ENCODE peak calls at places on chromosomes 4 and X, in eight cellular contexts. I is GM23338, O is transverse colon, L is upper lobe of left lung, T is suprapubic skin, F is HepG2, A is Panc1, C is HCT116. H is an unnamed sample.

GRCh38 chr4:126899382-126899801 is 733.4 kb upstream of the INTU start:
- DNase-seq in F (no peak), O (no peak), T (no peak), I (no peak), L (no peak), C (peak), A (no peak), H (no peak)

GRCh38 chr4:69044247-69044646 is 52.0 kb upstream of the UGT2B7 start:
- DNase-seq in T (no peak), F (no peak), I (no peak), C (no peak), A (no peak), L (no peak), O (no peak), H (no peak)

GRCh38 chr4:74437866-74438265 is 7.1 kb upstream of the AREG start:
- DNase-seq in I (no peak), F (no peak), A (no peak), L (no peak), C (no peak), T (no peak), O (no peak), H (no peak)

GRCh38 chr4:84032372-84032771 is 466.7 kb downstream of the NKX6-1 start:
- DNase-seq in L (no peak), C (no peak), I (no peak), O (no peak), T (no peak), F (no peak), A (no peak), H (no peak)

GRCh38 chrX:826026-826425 is 195.4 kb downstream of the SHOX start:
- DNase-seq in F (no peak), A (no peak), L (no peak), T (no peak), O (no peak), C (no peak), I (no peak), H (no peak)

GRCh38 chrX:67619253-67619652 is 75.4 kb downstream of the AR start:
- DNase-seq in F (no peak), L (no peak), O (no peak), T (no peak), A (no peak), C (no peak), I (no peak), H (no peak)

GRCh38 chr4:103754844-103755243 is 35.1 kb upstream of the TACR3 start:
- DNase-seq in A (no peak), F (peak), O (peak), L (no peak), I (no peak), C (no peak), T (no peak), H (no peak)

GRCh38 chr4:121690001-121690400 is 6.8 kb downstream of the ANXA5 start:
- DNase-seq in O (no peak), C (no peak), I (no peak), L (no peak), A (no peak), T (no peak), F (no peak), H (no peak)

GRCh38 chr4:84260495-84260894 is 238.6 kb downstream of the NKX6-1 start:
- DNase-seq in O (no peak), F (no peak), C (no peak), L (no peak), A (no peak), T (no peak), I (no peak), H (no peak)

GRCh38 chr4:168765726-168766125 is 244.3 kb downstream of the CBR4 start:
- DNase-seq in I (no peak), A (no peak), L (no peak), F (no peak), C (no peak), O (peak), T (peak), H (no peak)

GRCh38 chrX:108610141-108610540 is 126.2 kb downstream of the IRS4 start:
- DNase-seq in A (no peak), O (no peak), L (no peak), C (no peak), F (no peak), T (no peak), I (no peak), H (no peak)

GRCh38 chrX:72069380-72070160 is 62.1 kb downstream of the RTL5 start:
- DNase-seq in A (no peak), L (no peak), C (no peak), O (no peak), I (no peak), T (no peak), F (no peak), H (no peak)

DNA sequence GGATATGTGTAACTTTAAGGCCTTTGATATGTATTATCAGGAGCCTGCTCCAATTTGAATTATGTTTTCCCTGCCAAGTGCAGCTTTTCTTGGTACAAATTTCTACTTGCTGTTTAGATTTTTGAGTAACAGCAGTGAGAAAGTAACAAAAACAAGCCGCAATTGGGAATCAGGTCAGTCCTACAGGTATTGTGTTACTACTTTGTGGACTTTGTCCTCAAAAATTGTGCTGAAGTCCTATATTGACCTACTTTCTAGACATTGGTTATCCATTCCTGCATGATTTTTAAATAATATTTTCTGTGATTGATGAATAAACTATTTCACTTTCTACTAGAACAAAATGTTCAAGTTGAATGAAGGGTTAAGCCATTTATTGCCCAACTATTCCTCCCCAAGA is 5.7 kb downstream of the CDKN2AIP start:
- DNase-seq in T (no peak), L (no peak), A (no peak), C (no peak), O (no peak), I (no peak), F (no peak), H (no peak)
- H3K27ac ChIP-seq in T (no peak), L (no peak), A (no peak), C (no peak), O (no peak), I (no peak), F (no peak), H (no peak)

DNA sequence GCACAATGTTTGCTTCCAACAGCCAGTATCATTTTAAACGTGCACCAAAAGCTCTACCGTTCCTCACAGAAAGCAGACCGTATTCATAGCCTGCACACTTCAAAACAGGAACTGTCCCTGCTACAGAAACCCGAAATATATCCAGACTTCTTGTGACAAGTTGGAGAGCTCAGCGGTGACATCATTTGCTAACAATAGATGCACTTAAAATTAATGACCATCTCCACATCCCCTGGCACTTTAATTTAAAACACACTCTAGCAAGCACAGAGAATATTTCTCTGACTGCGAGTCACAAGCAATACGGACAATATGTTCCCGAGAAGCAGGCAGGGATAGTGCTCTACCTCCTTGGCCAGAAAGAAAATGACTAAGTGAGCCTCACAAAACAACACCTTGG is 2.5 kb downstream of the NYX start:
- DNase-seq in F (no peak), O (no peak), C (no peak), L (no peak), I (no peak), T (no peak), A (no peak), H (no peak)
- TF ChIP-seq POLR2AphosphoS5 in F (no peak), O (peak), C (no peak), L (no peak), I (no peak), T (no peak), A (no peak), H (no peak)

GRCh38 chr4:47195706-47196105 is 164.3 kb downstream of the GABRB1 start:
- DNase-seq in O (no peak), T (no peak), A (no peak), C (no peak), L (no peak), I (no peak), F (no peak), H (no peak)
- TF ChIP-seq CTCF in O (no peak), T (no peak), A (no peak), C (no peak), L (no peak), I (no peak), F (no peak), H (no peak)

GRCh38 chrX:154729439-154729838 is 21.4 kb downstream of the GAB3 start:
- DNase-seq in C (no peak), I (no peak), T (no peak), F (no peak), L (no peak), A (no peak), O (no peak), H (no peak)
- H3K27ac ChIP-seq in C (no peak), I (no peak), T (no peak), F (no peak), L (peak), A (peak), O (peak), H (peak)

GRCh38 chrX:18719852-18720251 is 12.4 kb downstream of the PPEF1 start:
- DNase-seq in I (no peak), O (no peak), L (no peak), T (no peak), F (no peak), A (no peak), C (no peak), H (no peak)
- TF ChIP-seq POLR2AphosphoS5 in I (no peak), O (no peak), L (no peak), T (no peak), F (no peak), A (no peak), C (no peak), H (no peak)

DNA sequence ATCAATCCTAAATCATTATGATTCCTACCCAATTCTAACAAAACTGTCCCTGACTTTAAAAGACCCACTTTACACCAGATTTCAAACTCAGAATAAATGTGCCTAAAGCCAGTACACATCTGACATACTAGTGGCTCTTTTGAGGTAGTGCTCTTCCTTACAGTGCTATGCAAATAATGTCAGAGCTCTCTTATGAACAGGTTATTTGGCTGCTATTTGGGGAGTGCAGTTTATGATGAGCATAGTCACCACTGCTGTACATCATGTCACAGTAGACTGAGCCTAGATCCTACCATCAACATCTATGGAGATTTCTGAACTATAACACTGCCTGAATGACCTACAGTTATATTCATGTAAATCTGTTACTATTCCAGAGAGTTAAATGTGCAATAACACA is 50.4 kb upstream of the PAGE5 start:
- DNase-seq in C (no peak), I (no peak), F (no peak), A (no peak), O (no peak), T (no peak), L (no peak), H (no peak)
- TF ChIP-seq CTCF in C (no peak), I (no peak), F (no peak), A (no peak), O (no peak), T (no peak), L (no peak), H (no peak)

DNA sequence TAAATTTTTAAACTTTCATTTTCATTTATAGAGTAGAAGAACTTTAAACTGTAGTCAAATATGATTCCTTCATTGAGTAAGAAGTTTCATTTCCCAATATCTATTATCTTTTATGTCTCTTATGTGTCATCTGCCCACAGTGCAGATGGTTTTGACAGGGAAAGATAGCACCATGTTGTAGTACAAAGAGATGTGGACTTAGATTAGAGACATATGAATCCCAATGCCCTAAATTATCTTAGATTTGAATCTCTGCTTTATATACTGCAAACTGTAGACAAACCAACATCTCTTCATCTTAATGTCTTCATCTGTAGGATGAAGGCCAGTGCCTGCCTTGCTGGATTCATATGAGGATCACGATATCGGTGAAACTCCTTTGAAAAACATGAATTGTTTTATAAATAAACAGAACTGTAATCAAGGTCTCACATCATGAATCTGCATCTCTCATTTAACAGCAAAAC is 217.5 kb downstream of the BANK1 start:
- DNase-seq in I (no peak), C (no peak), T (no peak), A (no peak), F (no peak), O (no peak), L (no peak), H (no peak)
- H3K27ac ChIP-seq in I (no peak), C (no peak), T (no peak), A (no peak), F (no peak), O (no peak), L (no peak), H (no peak)

GRCh38 chr4:4735136-4735754 is 124.2 kb upstream of the MSX1 start:
- DNase-seq in A (no peak), I (no peak), T (no peak), L (no peak), C (no peak), F (no peak), O (no peak), H (no peak)
- TF ChIP-seq POLR2AphosphoS5 in A (no peak), I (no peak), T (no peak), L (no peak), C (no peak), F (no peak), O (no peak), H (no peak)